ENCODE peak calls at places on chromosome 5, in six cellular contexts. R is neural crest cell, N is heart right ventricle, H is astrocyte of the spinal cord, I is Panc1, Q is lower leg skin. V is an unnamed sample.

GRCh38 chr5:154844800-154845199 is 5.6 kb downstream of the FAXDC2 start:
- DNase-seq in R (no peak), N (no peak), H (no peak), I (no peak), Q (no peak), V (no peak)

GRCh38 chr5:80937591-80937990 is 22.6 kb upstream of the RASGRF2 start:
- DNase-seq in R (no peak), N (no peak), H (peak; percentile 28), I (no peak), Q (no peak), V (no peak)

GRCh38 chr5:145750194-145750593 is 84.9 kb downstream of the PRELID2 start:
- DNase-seq in R (no peak), N (no peak), H (no peak), I (no peak), Q (no peak), V (no peak)

GRCh38 chr5:107464403-107464802 is 206.3 kb downstream of the EFNA5 start:
- DNase-seq in R (no peak), N (no peak), H (no peak), I (no peak), Q (no peak), V (no peak)

GRCh38 chr5:123449424-123449823 is 26.2 kb upstream of the CEP120 start:
- DNase-seq in R (no peak), N (no peak), H (no peak), I (no peak), Q (no peak), V (no peak)

GRCh38 chr5:124742521-124742920 is 3.9 kb downstream of the ZNF608 start:
- DNase-seq in R (no peak), N (no peak), H (no peak), I (no peak), Q (no peak), V (no peak)

GRCh38 chr5:73728493-73729273 is 102.7 kb downstream of the ARHGEF28 start:
- DNase-seq in R (no peak), N (no peak), H (no peak), I (no peak), Q (no peak), V (no peak)

GRCh38 chr5:80150731-80151130 is 105.1 kb downstream of the SERINC5 start:
- DNase-seq in R (no peak), N (no peak), H (no peak), I (no peak), Q (no peak), V (no peak)

GRCh38 chr5:135318037-135318436 is 81.0 kb downstream of the MACROH2A1 start:
- DNase-seq in R (no peak), N (no peak), H (no peak), I (no peak), Q (no peak), V (no peak)

GRCh38 chr5:138033916-138034315 is 1.0 kb upstream of the FAM13B start:
- DNase-seq in R (no peak), N (no peak), H (peak; percentile 39), I (no peak), Q (no peak), V (no peak)

GRCh38 chr5:166722939-166723338 is 1568.5 kb upstream of the WWC1 start:
- DNase-seq in R (no peak), N (no peak), H (peak; percentile 55), I (peak; percentile 35), Q (no peak), V (no peak)

GRCh38 chr5:167899490-167899889 is 392.0 kb upstream of the WWC1 start:
- DNase-seq in R (no peak), N (no peak), H (peak; percentile 73), I (no peak), Q (no peak), V (no peak)

GRCh38 chr5:154287136-154287535 is 96.6 kb downstream of the GALNT10 start:
- DNase-seq in R (no peak), N (no peak), H (peak; percentile 82), I (no peak), Q (no peak), V (no peak)

GRCh38 chr5:80653497-80653896 is 955 bp upstream of the MSH3 start:
- DNase-seq in R (no peak), N (no peak), H (no peak), I (no peak), Q (no peak), V (no peak)

GRCh38 chr5:91357012-91357634 is 26.0 kb downstream of the ARRDC3 start:
- DNase-seq in R (no peak), N (no peak), H (no peak), I (no peak), Q (no peak), V (no peak)

GRCh38 chr5:133081036-133081435 is 29.2 kb downstream of the HSPA4 start:
- DNase-seq in R (no peak), N (no peak), H (no peak), I (no peak), Q (no peak), V (no peak)

GRCh38 chr5:9653811-9654210 is 23.7 kb upstream of the TAS2R1 start:
- DNase-seq in R (no peak), N (peak; percentile 70), H (peak; percentile 87), I (no peak), Q (no peak), V (no peak)

GRCh38 chr5:65863747-65864146 is 62.6 kb upstream of the ERBIN start:
- DNase-seq in R (no peak), N (no peak), H (no peak), I (no peak), Q (no peak), V (no peak)

GRCh38 chr5:9454012-9454481 is 91.8 kb downstream of the SEMA5A start:
- DNase-seq in R (no peak), N (no peak), H (no peak), I (no peak), Q (no peak), V (no peak)

GRCh38 chr5:73120222-73121108 is at the start of gene TMEM171:
- DNase-seq in R (peak; percentile 3), N (peak; percentile 27), H (peak; percentile 37), I (no peak), Q (no peak), V (peak; percentile 48)

GRCh38 chr5:105684799-105685198 is 1985.9 kb downstream of the EFNA5 start:
- DNase-seq in R (no peak), N (no peak), H (peak; percentile 32), I (no peak), Q (no peak), V (no peak)

GRCh38 chr5:158414780-158415179 is 555.8 kb upstream of the CLINT1 start:
- DNase-seq in R (no peak), N (no peak), H (peak; percentile 86), I (no peak), Q (no peak), V (no peak)

GRCh38 chr5:15596936-15597335 is 97.0 kb downstream of the FBXL7 start:
- DNase-seq in R (no peak), N (no peak), H (no peak), I (no peak), Q (no peak), V (no peak)

GRCh38 chr5:15600035-15600434 is 100.1 kb downstream of the FBXL7 start:
- DNase-seq in R (no peak), N (no peak), H (peak; percentile 33), I (no peak), Q (no peak), V (no peak)

GRCh38 chr5:15598294-15598902 is 98.4 kb downstream of the FBXL7 start:
- DNase-seq in R (peak; percentile 14), N (no peak), H (no peak), I (peak; percentile 4), Q (no peak), V (no peak)

GRCh38 chr5:15592728-15593127 is 92.7 kb downstream of the FBXL7 start:
- DNase-seq in R (no peak), N (no peak), H (no peak), I (no peak), Q (no peak), V (no peak)

GRCh38 chr5:15594922-15595568 is 95.1 kb downstream of the FBXL7 start:
- DNase-seq in R (no peak), N (no peak), H (no peak), I (no peak), Q (no peak), V (no peak)
- TF ChIP-seq CTCF in R (no peak), N (no peak), H (no peak), I (no peak), Q (no peak), V (no peak)

GRCh38 chr5:140842798-140843733 is 2.1 kb downstream of the PCDHA8 start:
- DNase-seq in R (no peak), N (no peak), H (no peak), I (no peak), Q (no peak), V (no peak)

GRCh38 chr5:140835622-140836510 is 1.8 kb downstream of the PCDHA7 start:
- DNase-seq in R (no peak), N (no peak), H (no peak), I (no peak), Q (no peak), V (no peak)

DNA sequence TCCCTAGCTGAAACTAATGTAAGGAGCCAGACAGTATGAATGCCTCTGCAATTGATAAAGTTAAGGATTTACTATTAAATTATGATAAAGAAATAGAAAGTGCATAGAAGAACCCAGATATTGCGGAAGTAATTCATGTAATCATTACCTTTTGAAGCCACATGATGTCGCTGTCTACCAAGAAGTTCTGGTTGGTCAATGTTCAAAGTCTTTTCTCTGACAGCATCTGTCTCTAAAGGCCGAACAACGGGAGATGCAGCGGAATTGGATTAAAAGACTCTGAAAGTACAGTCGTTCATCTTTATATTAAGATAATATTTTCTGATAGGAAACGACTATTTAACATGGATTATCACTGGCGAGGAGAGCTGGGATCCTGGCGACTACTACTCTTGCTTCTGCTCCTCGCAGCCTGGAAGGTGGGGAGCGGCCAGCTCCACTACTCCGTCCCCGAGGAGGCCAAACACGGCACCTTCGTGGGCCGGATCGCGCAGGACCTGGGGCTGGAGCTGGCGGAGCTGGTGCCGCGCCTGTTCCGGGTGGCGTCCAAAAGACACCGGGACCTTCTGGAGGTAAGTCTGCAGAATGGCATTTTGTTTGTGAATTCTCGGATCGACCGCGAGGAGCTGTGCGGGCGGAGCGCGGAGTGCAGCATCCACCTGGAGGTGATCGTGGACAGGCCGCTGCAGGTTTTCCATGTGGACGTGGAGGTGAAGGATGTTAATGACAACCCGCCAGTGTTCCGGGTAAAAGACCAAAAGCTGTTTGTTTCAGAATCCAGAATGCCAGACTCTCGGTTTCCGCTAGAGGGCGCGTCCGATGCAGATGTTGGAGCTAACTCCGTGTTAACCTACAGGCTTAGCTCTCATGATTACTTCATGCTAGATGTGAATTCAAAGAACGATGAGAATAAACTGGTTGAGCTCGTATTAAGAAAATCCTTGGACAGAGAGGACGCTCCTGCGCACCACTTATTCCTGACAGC is at the start of gene PCDHA8:
- DNase-seq in R (no peak), N (no peak), H (no peak), I (no peak), Q (no peak), V (no peak)
- TF ChIP-seq CTCF in R (no peak), N (no peak), H (peak; percentile 21), I (peak; percentile 71), Q (no peak), V (peak; percentile 47)

GRCh38 chr5:36875789-36876388 is 680 bp upstream of the NIPBL start:
- DNase-seq in R (peak; percentile 63), N (peak; percentile 83), H (peak; percentile 85), I (no peak), Q (peak; percentile 55), V (no peak)
- TF ChIP-seq CTCF in R (peak; percentile 52), N (peak; percentile 80), H (peak; percentile 60), I (peak; percentile 72), Q (no peak), V (peak; percentile 46)

DNA sequence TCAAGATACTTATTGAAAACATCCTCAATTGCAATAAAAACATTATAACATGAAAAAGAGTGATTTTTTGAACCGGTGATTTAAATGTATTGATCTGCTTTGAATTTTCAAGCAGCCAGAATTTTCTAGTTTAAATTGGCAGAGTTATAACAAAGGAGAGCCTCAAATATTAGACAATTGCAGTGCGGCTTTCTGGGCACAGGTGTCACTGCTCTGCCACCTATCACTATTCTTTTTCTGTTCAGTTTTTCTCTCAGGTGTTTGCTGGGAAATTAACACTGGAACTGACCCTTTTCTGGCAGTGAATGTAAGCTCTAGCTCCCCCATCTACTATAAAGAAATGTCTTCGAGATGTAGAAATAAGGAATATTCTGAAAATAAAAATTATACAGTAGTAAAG is 23.0 kb downstream of the ZBED3 start:
- DNase-seq in R (no peak), N (no peak), H (no peak), I (no peak), Q (no peak), V (no peak)
- TF ChIP-seq CTCF in R (no peak), N (no peak), H (no peak), I (peak; percentile 26), Q (no peak), V (peak; percentile 6)

V was measured in D721Med.